ENCODE peak calls at places on chromosomes 16 and 17, in ten cellular contexts. Q is sigmoid colon, R is PC-3, B is uterus, P is heart right ventricle, O is lung, K is vagina, J is tibial artery, M is H9, Y is endothelial cell of umbilical vein. T is an unnamed sample. For H3K4me1, the result is how much of the 10 kb centered on the place peaks cover.

GRCh38 chr16:81251871-81252270 is 13.4 kb downstream of the BCO1 start:
- DNase-seq in Q (no peak), R (no peak), B (no peak), P (no peak), O (no peak), K (no peak), J (no peak), M (no peak), Y (no peak), T (no peak)

GRCh38 chr17:72349508-72350472 is 229.0 kb downstream of the SOX9 start:
- DNase-seq in Q (no peak), R (no peak), B (no peak), P (no peak), O (no peak), K (no peak), J (no peak), M (no peak), Y (no peak), T (no peak)

GRCh38 chr16:69012906-69013305 is 92.5 kb upstream of the HAS3 start:
- DNase-seq in Q (no peak), R (no peak), B (no peak), P (no peak), O (no peak), K (no peak), J (no peak), M (no peak), Y (no peak), T (no peak)

GRCh38 chr17:72167593-72167992 is 46.8 kb downstream of the SOX9 start:
- DNase-seq in Q (no peak), R (no peak), B (no peak), P (no peak), O (no peak), K (no peak), J (no peak), M (no peak), Y (no peak), T (no peak)

GRCh38 chr17:69978056-69978646 is 96.9 kb upstream of the KCNJ16 start:
- DNase-seq in Q (no peak), R (no peak), B (no peak), P (no peak), O (no peak), K (no peak), J (no peak), M (no peak), Y (no peak), T (no peak)

GRCh38 chr17:73165616-73166404 is 1.0 kb downstream of the SSTR2 start:
- DNase-seq in Q (no peak), R (no peak), B (no peak), P (no peak), O (no peak), K (no peak), J (no peak), M (peak), Y (no peak), T (no peak)

GRCh38 chr17:64992325-64992802 is 64.2 kb downstream of the GNA13 start:
- DNase-seq in Q (no peak), R (peak), B (no peak), P (no peak), O (no peak), K (peak), J (no peak), M (no peak), Y (no peak), T (no peak)

GRCh38 chr16:2008631-2009301 is 855 bp downstream of the ZNF598 start:
- DNase-seq in Q (no peak), R (peak), B (no peak), P (no peak), O (no peak), K (no peak), J (no peak), M (no peak), Y (peak), T (no peak)

GRCh38 chr17:7834554-7834890 is 505 bp downstream of the KDM6B start:
- DNase-seq in Q (peak), R (no peak), B (peak), P (peak), O (peak), K (no peak), J (no peak), M (peak), Y (no peak), T (no peak)

GRCh38 chr17:17959520-17960361 is 12.5 kb downstream of the TOM1L2 start:
- DNase-seq in Q (no peak), R (no peak), B (no peak), P (no peak), O (no peak), K (no peak), J (no peak), M (no peak), Y (peak), T (no peak)

GRCh38 chr16:51971184-51971583 is 575.8 kb downstream of the TOX3 start:
- DNase-seq in Q (no peak), R (no peak), B (no peak), P (no peak), O (no peak), K (no peak), J (no peak), M (peak), Y (no peak), T (no peak)

GRCh38 chr16:83956336-83957289 is 3.6 kb downstream of the OSGIN1 start:
- DNase-seq in Q (peak), R (peak), B (peak), P (peak), O (peak), K (no peak), J (peak), M (peak), Y (peak), T (peak)

GRCh38 chr17:59097876-59098275 is 8.8 kb downstream of the TRIM37 start:
- DNase-seq in Q (no peak), R (no peak), B (no peak), P (no peak), O (no peak), K (no peak), J (no peak), M (no peak), Y (no peak), T (no peak)

GRCh38 chr16:56282455-56282854 is 91.2 kb downstream of the GNAO1 start:
- DNase-seq in Q (no peak), R (no peak), B (no peak), P (no peak), O (no peak), K (no peak), J (no peak), M (no peak), Y (no peak), T (no peak)

GRCh38 chr16:8644513-8645140 is 23.1 kb downstream of the METTL22 start:
- DNase-seq in Q (no peak), R (no peak), B (no peak), P (peak), O (peak), K (no peak), J (peak), M (no peak), Y (no peak), T (no peak)

GRCh38 chr17:38852771-38853291 is 690 bp downstream of the RPL23 start:
- DNase-seq in Q (no peak), R (no peak), B (no peak), P (no peak), O (no peak), K (no peak), J (no peak), M (no peak), Y (no peak), T (no peak)

GRCh38 chr16:83926726-83927397 is 26.2 kb upstream of the OSGIN1 start:
- DNase-seq in Q (no peak), R (peak), B (peak), P (peak), O (peak), K (no peak), J (peak), M (peak), Y (peak), T (peak)

GRCh38 chr17:37673386-37673785 is 30.1 kb upstream of the DDX52 start:
- DNase-seq in Q (no peak), R (no peak), B (no peak), P (no peak), O (no peak), K (no peak), J (no peak), M (no peak), Y (no peak), T (no peak)

GRCh38 chr17:68019336-68019674 is 16.2 kb upstream of the KPNA2 start:
- DNase-seq in Q (no peak), R (no peak), B (no peak), P (no peak), O (no peak), K (no peak), J (no peak), M (no peak), Y (no peak), T (no peak)

GRCh38 chr17:75853410-75853809 is 1.7 kb downstream of the WBP2 start:
- DNase-seq in Q (peak), R (peak), B (no peak), P (no peak), O (no peak), K (no peak), J (no peak), M (no peak), Y (peak), T (no peak)

GRCh38 chr17:5832886-5833285 is 237.3 kb upstream of the WSCD1 start:
- DNase-seq in Q (no peak), R (peak), B (no peak), P (no peak), O (no peak), K (no peak), J (no peak), M (peak), Y (peak), T (no peak)

GRCh38 chr17:13374203-13375143 is 227.3 kb downstream of the HS3ST3A1 start:
- DNase-seq in Q (no peak), R (no peak), B (no peak), P (no peak), O (no peak), K (no peak), J (no peak), M (no peak), Y (no peak), T (no peak)

GRCh38 chr16:1082952-1083675 is 10.6 kb downstream of the SSTR5 start:
- DNase-seq in Q (no peak), R (peak), B (no peak), P (no peak), O (no peak), K (no peak), J (no peak), M (no peak), Y (peak), T (no peak)

GRCh38 chr17:60792250-60792898 is 114.7 kb downstream of the BCAS3 start:
- DNase-seq in Q (no peak), R (no peak), B (no peak), P (no peak), O (no peak), K (no peak), J (peak), M (no peak), Y (no peak), T (no peak)

GRCh38 chr16:10822702-10823101 is 4.1 kb upstream of the TVP23A start:
- DNase-seq in Q (no peak), R (no peak), B (no peak), P (no peak), O (no peak), K (no peak), J (no peak), M (no peak), Y (no peak), T (no peak)

GRCh38 chr17:15966183-15966878 is 21.4 kb downstream of the ADORA2B start:
- DNase-seq in Q (peak), R (peak), B (no peak), P (no peak), O (peak), K (no peak), J (no peak), M (peak), Y (peak), T (no peak)

GRCh38 chr17:41785091-41785875 is 1.2 kb downstream of the JUP start:
- DNase-seq in Q (no peak), R (peak), B (no peak), P (peak), O (no peak), K (no peak), J (no peak), M (peak), Y (peak), T (no peak)
- H3K4me1 ChIP-seq in Q (under half), R (under half), B (under half), P (half or more), O (under half), K (half or more), J (under half), M (under half), Y (under half), T (under half)

GRCh38 chr17:47720196-47720595 is 12.8 kb upstream of the TBX21 start:
- DNase-seq in Q (no peak), R (no peak), B (no peak), P (no peak), O (no peak), K (no peak), J (no peak), M (no peak), Y (no peak), T (no peak)
- H3K4me1 ChIP-seq in Q (under half), R (under half), B (under half), P (under half), O (under half), K (under half), J (under half), M (under half), Y (under half), T (under half)

GRCh38 chr17:78356163-78356713 is 3.6 kb downstream of the SOCS3 start:
- DNase-seq in Q (peak), R (peak), B (no peak), P (no peak), O (no peak), K (no peak), J (no peak), M (peak), Y (no peak), T (no peak)

GRCh38 chr17:78357687-78358537 is 2.0 kb downstream of the SOCS3 start:
- DNase-seq in Q (no peak), R (no peak), B (no peak), P (no peak), O (no peak), K (no peak), J (no peak), M (peak), Y (no peak), T (no peak)

GRCh38 chr17:78355701-78356100 is 4.2 kb downstream of the SOCS3 start:
- DNase-seq in Q (no peak), R (no peak), B (no peak), P (no peak), O (no peak), K (no peak), J (no peak), M (peak), Y (no peak), T (no peak)

GRCh38 chr17:78357177-78357586 is 2.7 kb downstream of the SOCS3 start:
- DNase-seq in Q (no peak), R (peak), B (no peak), P (no peak), O (no peak), K (no peak), J (no peak), M (peak), Y (peak), T (no peak)

GRCh38 chr17:78355045-78355641 is 4.7 kb downstream of the SOCS3 start:
- DNase-seq in Q (no peak), R (no peak), B (no peak), P (no peak), O (no peak), K (no peak), J (no peak), M (no peak), Y (no peak), T (no peak)
- H3K4me1 ChIP-seq in Q (under half), R (under half), B (under half), P (half or more), O (under half), K (half or more), J (half or more), M (under half), Y (half or more), T (under half)

GRCh38 chr17:21031756-21032396 is 10.9 kb downstream of the USP22 start:
- DNase-seq in Q (no peak), R (no peak), B (no peak), P (no peak), O (no peak), K (no peak), J (no peak), M (no peak), Y (no peak), T (no peak)
- H3K4me1 ChIP-seq in Q (under half), R (under half), B (under half), P (half or more), O (under half), K (half or more), J (half or more), M (under half), Y (under half), T (under half)

GRCh38 chr16:89402962-89403361 is 87.4 kb downstream of the ANKRD11 start:
- DNase-seq in Q (no peak), R (no peak), B (no peak), P (no peak), O (no peak), K (no peak), J (no peak), M (no peak), Y (no peak), T (no peak)
- H3K4me1 ChIP-seq in Q (under half), R (under half), B (under half), P (under half), O (under half), K (half or more), J (under half), M (under half), Y (under half), T (half or more)

GRCh38 chr17:40350410-40351184 is 13.9 kb downstream of the GJD3 start:
- DNase-seq in Q (no peak), R (no peak), B (no peak), P (no peak), O (no peak), K (no peak), J (no peak), M (no peak), Y (no peak), T (no peak)
- H3K4me1 ChIP-seq in Q (under half), R (under half), B (under half), P (half or more), O (under half), K (half or more), J (under half), M (under half), Y (under half), T (half or more)